ENCODE peak calls at places on chromosome 5, in nine cellular contexts. K is osteocyte; U is CD4-positive, alpha-beta T cell; W is NAMALWA; H is Daoy; B is ecto neural progenitor cell; Z is CD4-positive, CD25-positive, alpha-beta regulatory T cell; F is NCI-H345; V is mucosa of gallbladder. J is an unnamed sample.

GRCh38 chr5:116858705-116859333 is 284.2 kb upstream of the SEMA6A start:
- DNase-seq in H (no peak), V (no peak), B (no peak), U (no peak), K (no peak), F (no peak), W (no peak), Z (no peak), J (no peak)

GRCh38 chr5:151151793-151152192 is 5.8 kb downstream of the ANXA6 start:
- DNase-seq in K (no peak), B (no peak), W (no peak), F (no peak), H (no peak), Z (no peak), V (peak), U (no peak), J (no peak)

GRCh38 chr5:163914911-163915310 is 409.5 kb downstream of the MAT2B start:
- DNase-seq in Z (no peak), V (no peak), B (no peak), U (no peak), W (peak), H (no peak), K (no peak), F (no peak), J (no peak)

GRCh38 chr5:14063117-14063516 is 80.0 kb upstream of the TRIO start:
- DNase-seq in B (no peak), Z (no peak), V (no peak), H (peak), W (no peak), K (no peak), F (no peak), U (no peak), J (no peak)

GRCh38 chr5:114319236-114319635 is 42.6 kb upstream of the KCNN2 start:
- DNase-seq in H (no peak), V (no peak), Z (no peak), F (no peak), K (no peak), W (no peak), B (no peak), U (no peak), J (no peak)

GRCh38 chr5:14741721-14742426 is 77.4 kb downstream of the OTULIN start:
- DNase-seq in K (no peak), V (no peak), F (peak), H (no peak), U (no peak), W (no peak), B (no peak), Z (no peak), J (no peak)

GRCh38 chr5:135031146-135031812 is 2.7 kb downstream of the PITX1 start:
- DNase-seq in Z (no peak), V (no peak), H (no peak), F (no peak), U (no peak), K (no peak), W (no peak), B (peak), J (no peak)

GRCh38 chr5:39100301-39100850 is 26.2 kb upstream of the RICTOR start:
- DNase-seq in H (no peak), U (no peak), K (no peak), B (no peak), W (no peak), Z (no peak), V (no peak), F (no peak), J (no peak)

GRCh38 chr5:143212261-143212660 is 191.2 kb downstream of the NR3C1 start:
- DNase-seq in Z (no peak), V (no peak), F (no peak), K (no peak), W (no peak), B (no peak), U (no peak), H (no peak), J (no peak)

GRCh38 chr5:153520952-153521351 is 30.5 kb downstream of the GRIA1 start:
- DNase-seq in U (no peak), B (no peak), H (no peak), V (no peak), K (no peak), Z (no peak), W (no peak), F (no peak), J (no peak)

GRCh38 chr5:57653636-57654290 is 171.2 kb upstream of the ACTBL2 start:
- DNase-seq in Z (no peak), B (no peak), U (no peak), V (no peak), F (peak), W (no peak), K (no peak), H (no peak), J (no peak)

GRCh38 chr5:59615272-59615671 is 278.3 kb downstream of the PDE4D start:
- DNase-seq in F (no peak), Z (no peak), U (no peak), K (no peak), W (no peak), H (no peak), V (no peak), B (no peak), J (no peak)

GRCh38 chr5:98468188-98468869 is 305.1 kb upstream of the RGMB start:
- DNase-seq in B (no peak), F (no peak), U (no peak), V (no peak), Z (no peak), W (no peak), H (peak), K (no peak), J (no peak)

GRCh38 chr5:129509363-129509762 is 49.3 kb downstream of the ADAMTS19 start:
- DNase-seq in H (no peak), K (no peak), F (no peak), Z (no peak), W (no peak), V (no peak), B (no peak), U (no peak), J (no peak)

GRCh38 chr5:150589791-150590601 is 50.5 kb upstream of the SYNPO start:
- DNase-seq in Z (no peak), V (peak), F (no peak), K (no peak), B (no peak), H (peak), U (no peak), W (no peak), J (no peak)

GRCh38 chr5:107808671-107809137 is 138.0 kb upstream of the EFNA5 start:
- DNase-seq in U (no peak), K (no peak), H (peak), V (no peak), F (peak), Z (no peak), W (no peak), B (peak), J (no peak)

GRCh38 chr5:61811052-61811451 is 479.0 kb downstream of the ZSWIM6 start:
- DNase-seq in K (no peak), W (no peak), U (no peak), H (no peak), F (no peak), V (no peak), Z (no peak), B (no peak), J (no peak)

GRCh38 chr5:133489632-133490031 is 122.7 kb downstream of the FSTL4 start:
- DNase-seq in F (peak), H (no peak), Z (no peak), V (no peak), U (no peak), W (peak), K (peak), B (no peak), J (no peak)

J was measured in GOT3.